ENCODE peak calls at places on chromosomes 13 and 19, in six cellular contexts. D is GM23338, C is left ventricle myocardium inferior, J is esophagus squamous epithelium, R is Panc1, S is HCT116. P is an unnamed sample. For H3K4me1, the result is how much of the 10 kb centered on the place peaks cover.

GRCh38 chr13:32976046-32976781 is 40.0 kb upstream of the KL start:
- DNase-seq in D (no peak), C (no peak), J (no peak), R (no peak), S (no peak), P (no peak)

GRCh38 chr13:113398963-113399754 is 35.2 kb upstream of the GRTP1 start:
- DNase-seq in D (no peak), C (no peak), J (no peak), R (no peak), S (no peak), P (no peak)

GRCh38 chr19:42198676-42199439 is 18.6 kb downstream of the DEDD2 start:
- DNase-seq in D (peak), C (no peak), J (no peak), R (no peak), S (no peak), P (no peak)

GRCh38 chr13:112354330-112355273 is 21.6 kb upstream of the SPACA7 start:
- DNase-seq in D (no peak), C (no peak), J (no peak), R (no peak), S (no peak), P (peak)

GRCh38 chr13:102817907-102818306 is 19.0 kb downstream of the BIVM start:
- DNase-seq in D (no peak), C (no peak), J (no peak), R (no peak), S (no peak), P (no peak)

GRCh38 chr19:10749435-10750384 is 31.8 kb downstream of the DNM2 start:
- DNase-seq in D (no peak), C (no peak), J (no peak), R (no peak), S (no peak), P (no peak)

GRCh38 chr13:58955546-58956385 is 1208.0 kb downstream of the DIAPH3 start:
- DNase-seq in D (no peak), C (no peak), J (no peak), R (no peak), S (no peak), P (no peak)

GRCh38 chr19:36986601-36987000 is 70.5 kb downstream of the ZNF568 start:
- DNase-seq in D (no peak), C (no peak), J (no peak), R (no peak), S (no peak), P (no peak)

GRCh38 chr19:48390188-48391099 is 907 bp downstream of the KDELR1 start:
- DNase-seq in D (peak), C (peak), J (no peak), R (no peak), S (no peak), P (peak)

GRCh38 chr19:10812196-10812595 is 23.8 kb downstream of the TMED1 start:
- DNase-seq in D (peak), C (no peak), J (no peak), R (no peak), S (no peak), P (no peak)

GRCh38 chr19:29548483-29549085 is 22.8 kb downstream of the VSTM2B start:
- DNase-seq in D (no peak), C (no peak), J (no peak), R (no peak), S (no peak), P (no peak)

GRCh38 chr19:34172661-34173144 is 399 bp downstream of the LSM14A start:
- DNase-seq in D (no peak), C (peak), J (no peak), R (no peak), S (no peak), P (no peak)

DNA sequence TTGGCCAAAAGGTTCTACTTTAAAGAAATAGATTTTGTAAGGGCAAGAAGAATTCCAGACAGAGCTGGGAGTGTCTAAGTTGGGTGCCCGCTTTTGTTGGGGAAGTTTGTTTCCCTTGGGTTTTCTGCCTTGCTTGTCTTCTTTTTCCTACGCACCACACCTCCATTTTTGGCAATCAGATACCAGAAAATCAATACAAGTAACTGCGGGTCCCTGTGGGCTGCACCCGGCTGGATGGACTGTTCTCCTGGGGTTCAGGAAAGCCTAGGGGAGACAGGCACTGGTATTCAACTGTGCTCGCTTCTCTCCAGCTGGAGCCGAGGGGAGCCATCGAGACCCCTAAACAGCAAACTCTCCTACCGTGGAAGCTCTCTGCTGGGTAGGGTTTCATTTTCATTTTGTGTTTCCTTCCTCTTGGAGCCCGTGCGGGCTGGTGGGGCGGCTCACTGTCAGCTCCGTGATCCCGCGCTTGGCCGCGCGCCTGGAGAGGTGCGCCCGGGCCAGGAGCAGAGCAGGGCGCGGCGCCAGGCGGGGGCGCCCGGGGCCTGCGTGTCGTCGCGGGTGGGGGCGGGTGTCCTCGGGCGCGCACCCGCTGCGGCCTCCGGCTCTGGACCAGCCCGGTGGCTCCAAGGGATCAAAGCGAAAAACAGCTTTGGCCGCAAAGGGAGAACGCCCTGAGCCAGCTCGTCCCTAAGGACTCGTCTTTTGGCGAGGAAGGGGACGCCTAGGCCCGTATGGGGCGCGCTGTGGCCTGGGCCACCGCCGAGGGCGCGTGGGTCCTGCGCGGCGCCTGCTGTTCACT is 347.2 kb downstream of the ZNF536 start:
- DNase-seq in D (peak), C (peak), J (no peak), R (no peak), S (no peak), P (peak)
- H3K4me3 ChIP-seq in D (peak), C (peak), J (peak), R (peak), S (no peak), P (peak)

GRCh38 chr13:111116830-111117229 is 1.7 kb downstream of the ARHGEF7 start:
- DNase-seq in D (no peak), C (no peak), J (no peak), R (no peak), S (no peak), P (no peak)

GRCh38 chr13:111114362-111115050 is 604 bp upstream of the ARHGEF7 start:
- DNase-seq in D (peak), C (peak), J (no peak), R (no peak), S (no peak), P (peak)

GRCh38 chr13:111117289-111117688 is 2.2 kb downstream of the ARHGEF7 start:
- DNase-seq in D (no peak), C (no peak), J (no peak), R (no peak), S (no peak), P (no peak)

GRCh38 chr13:111115841-111116500 is 861 bp downstream of the ARHGEF7 start:
- DNase-seq in D (peak), C (peak), J (no peak), R (no peak), S (no peak), P (peak)

DNA sequence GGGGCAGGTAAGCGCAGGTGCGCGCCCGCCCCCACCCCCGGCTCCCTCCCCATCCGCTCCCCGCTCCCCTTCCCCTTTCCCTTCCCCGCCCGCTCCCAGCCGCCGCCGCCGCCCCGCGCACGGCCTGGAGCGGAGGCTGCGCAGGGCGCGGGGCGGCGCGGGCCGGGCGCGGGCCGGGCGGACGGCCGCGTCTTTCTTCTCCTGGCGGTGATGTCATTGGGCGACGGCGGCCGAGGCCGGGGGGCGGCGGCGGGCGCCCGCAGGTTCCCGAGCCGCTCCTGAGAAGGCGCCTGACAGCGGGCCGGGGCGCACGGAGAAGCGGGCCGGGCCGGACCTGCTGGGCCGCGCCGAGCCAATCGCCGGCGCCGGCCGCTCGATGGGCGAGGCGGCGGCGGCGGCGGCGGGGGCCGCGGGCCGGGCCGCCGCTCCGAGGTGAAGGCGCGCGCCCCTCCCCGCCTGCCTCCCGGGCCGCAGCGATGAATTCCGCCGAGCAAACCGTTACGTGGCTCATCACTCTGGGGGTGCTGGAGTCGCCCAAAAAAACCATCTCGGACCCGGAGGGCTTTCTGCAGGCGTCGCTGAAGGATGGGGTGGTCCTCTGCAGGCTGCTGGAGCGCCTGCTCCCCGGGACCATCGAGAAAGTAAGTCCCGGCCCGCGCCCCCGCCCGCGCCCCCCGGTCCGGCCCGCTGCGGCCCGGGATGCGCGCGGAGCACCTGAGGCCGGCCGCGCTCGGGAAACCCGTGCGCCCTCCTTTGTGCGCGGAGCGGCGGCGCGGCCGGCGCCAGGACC is at the start of gene ARHGEF7:
- DNase-seq in D (peak), C (no peak), J (no peak), R (no peak), S (no peak), P (peak)
- H3K4me1 ChIP-seq in D (under half), C (under half), J (under half), R (under half), S (under half), P (under half)

DNA sequence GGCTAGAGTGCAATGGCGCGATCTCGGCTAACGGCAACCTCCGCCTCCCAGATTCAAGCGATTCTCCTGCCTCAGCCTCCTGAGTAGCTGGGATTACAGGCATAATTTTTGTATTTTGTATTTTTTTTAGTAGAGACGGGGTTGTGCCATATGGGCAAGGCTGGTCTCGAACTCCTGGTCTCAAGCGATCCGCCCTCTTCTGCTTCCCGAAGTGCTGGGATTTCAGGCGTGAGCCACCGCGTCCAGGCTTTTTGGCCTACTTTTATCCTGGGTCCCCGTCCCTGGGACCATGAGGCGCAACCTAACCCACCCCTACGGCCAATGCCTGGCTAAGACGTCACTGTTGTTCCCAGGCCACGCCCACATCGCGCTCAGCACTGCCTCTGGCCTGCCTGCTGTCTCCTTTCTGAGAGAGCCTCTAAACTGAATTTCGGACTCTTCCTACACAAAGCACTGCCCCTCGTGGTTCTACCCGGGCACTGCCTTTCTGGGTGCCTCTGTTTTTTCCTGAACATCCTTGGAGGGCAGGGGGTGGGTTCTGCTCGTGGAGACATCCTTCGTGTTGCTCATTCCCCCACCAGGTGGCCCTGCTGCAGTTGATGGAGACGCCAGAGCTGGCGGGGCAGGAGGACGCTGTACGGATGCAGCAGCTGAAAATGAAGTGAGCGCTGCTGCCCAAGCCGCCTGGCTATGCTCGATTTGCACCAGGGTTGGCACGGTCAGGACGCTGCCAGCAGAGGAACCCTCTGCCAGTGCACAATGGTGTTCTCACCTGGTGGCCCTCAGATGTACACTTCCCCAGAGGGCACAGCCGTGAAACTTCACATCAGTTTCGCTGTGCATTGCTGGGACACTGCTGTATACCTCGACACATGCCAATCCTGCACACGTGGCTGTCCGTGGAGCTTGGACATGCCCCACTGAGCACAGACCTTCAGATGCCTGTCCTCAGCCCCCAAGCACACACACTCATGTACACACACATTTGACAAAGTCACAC is 2.0 kb downstream of the REX1BD start:
- DNase-seq in D (peak), C (no peak), J (no peak), R (peak), S (peak), P (no peak)
- H3K4me3 ChIP-seq in D (peak), C (peak), J (no peak), R (peak), S (peak), P (no peak)

DNA sequence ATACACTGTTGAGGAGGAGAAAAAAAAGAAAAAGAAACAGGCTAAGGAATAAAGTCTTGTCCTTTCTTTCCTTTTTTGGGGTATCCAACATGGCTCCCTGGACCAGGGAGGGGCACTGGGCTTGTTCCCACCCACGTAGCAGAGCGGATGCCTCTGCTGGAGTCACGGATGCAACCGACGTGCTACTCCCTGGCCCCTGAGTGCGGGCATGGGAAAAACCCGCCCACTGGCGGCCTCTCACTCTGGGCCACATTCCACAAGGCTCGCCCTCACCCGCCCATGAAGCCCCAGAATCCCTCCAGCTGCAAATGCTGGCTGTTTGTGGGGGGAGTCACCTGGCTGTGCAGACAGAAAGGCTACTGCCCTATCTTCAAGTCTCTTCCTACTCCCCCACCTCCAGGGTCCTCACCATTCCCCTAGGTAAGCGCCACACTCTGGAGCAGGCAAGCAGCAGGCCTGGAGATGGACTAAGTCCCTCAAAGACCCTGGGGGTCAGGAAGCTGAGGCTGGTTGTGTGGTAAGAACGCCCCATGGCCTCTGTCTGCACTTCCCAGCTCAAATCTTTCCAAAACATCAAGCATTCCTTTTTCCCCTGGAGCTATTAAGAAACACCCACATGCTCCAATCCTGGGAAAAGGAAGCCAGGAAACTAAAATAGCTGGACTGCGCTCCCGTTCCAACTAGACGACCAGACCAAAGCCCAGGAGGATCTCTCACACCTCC is 17.8 kb upstream of the EPHX3 start:
- DNase-seq in D (no peak), C (peak), J (no peak), R (no peak), S (no peak), P (peak)
- H3K4me1 ChIP-seq in D (under half), C (half or more), J (half or more), R (under half), S (under half), P (under half)

GRCh38 chr13:31870511-31870910 is 131.2 kb downstream of the RXFP2 start:
- DNase-seq in D (no peak), C (no peak), J (no peak), R (no peak), S (no peak), P (no peak)
- H3K4me3 ChIP-seq in D (no peak), C (no peak), J (no peak), R (no peak), S (no peak), P (no peak)

GRCh38 chr13:75825161-75825560 is 189.0 kb downstream of the LMO7 start:
- DNase-seq in D (peak), C (no peak), J (no peak), R (no peak), S (no peak), P (no peak)
- H3K4me1 ChIP-seq in D (under half), C (half or more), J (under half), R (under half), S (under half), P (under half)

DNA sequence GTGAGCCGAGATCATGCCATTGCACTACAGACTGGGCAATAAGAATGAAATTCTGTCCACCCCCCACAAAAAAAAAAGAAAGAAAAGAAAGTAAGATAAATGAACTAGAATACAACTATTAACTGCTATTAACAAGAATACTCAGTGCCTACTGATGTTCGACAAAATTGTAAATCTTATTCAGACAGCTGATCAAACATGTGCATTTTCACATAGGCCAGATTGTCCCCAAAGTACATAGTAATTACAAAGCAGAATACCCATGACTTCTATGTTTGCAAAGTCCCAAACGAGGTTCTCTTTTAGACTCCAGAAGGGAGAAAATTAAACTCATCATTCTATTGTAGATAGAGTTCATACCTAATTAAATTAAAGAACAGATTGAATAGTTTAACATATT is 113.4 kb downstream of the UFM1 start:
- DNase-seq in D (no peak), C (no peak), J (no peak), R (no peak), S (no peak), P (no peak)
- H3K4me3 ChIP-seq in D (no peak), C (no peak), J (no peak), R (no peak), S (no peak), P (no peak)

P was measured in right cardiac atrium.